ENCODE peak calls at places on chromosomes 2 and 18, in ten cellular contexts. One of them, this sample, is unnamed.

GRCh38 chr18:48314694-48315093 is 94.5 kb downstream of the ZBTB7C start:
- DNase-seq in stimulated activated CD8-positive, alpha-beta memory T cell treated with anti-CD3 and anti-CD28 coated beads, Interleukin-15, amount 100 ng/mL, for 48 hours: no peak
- DNase-seq in NCI-H1417: peak; percentile 94
- DNase-seq in NCI-H1092 treated with DMSO at 0.1 percent for 48 hours: peak; percentile 90
- DNase-seq in Right ventricle myocardium superior: no peak
- DNase-seq in EL: no peak
- DNase-seq in MM.1S: no peak
- DNase-seq in activated T-cell treated with anti-CD3 and anti-CD28 coated beads, Interleukin-2, amount 50 U/mL, for 72 hours: no peak
- DNase-seq in mesothelial cell of epicardium: no peak
- DNase-seq in B cell: no peak
- DNase-seq in this sample: no peak

GRCh38 chr2:75456825-75457224 is 103.9 kb downstream of the EVA1A start:
- DNase-seq in stimulated activated CD8-positive, alpha-beta memory T cell treated with anti-CD3 and anti-CD28 coated beads, Interleukin-15, amount 100 ng/mL, for 48 hours: no peak
- DNase-seq in NCI-H1417: no peak
- DNase-seq in NCI-H1092 treated with DMSO at 0.1 percent for 48 hours: no peak
- DNase-seq in Right ventricle myocardium superior: no peak
- DNase-seq in EL: no peak
- DNase-seq in MM.1S: no peak
- DNase-seq in activated T-cell treated with anti-CD3 and anti-CD28 coated beads, Interleukin-2, amount 50 U/mL, for 72 hours: no peak
- DNase-seq in mesothelial cell of epicardium: no peak
- DNase-seq in B cell: no peak
- DNase-seq in this sample: no peak

GRCh38 chr18:59899298-59900221 is at the start of gene PMAIP1:
- DNase-seq in stimulated activated CD8-positive, alpha-beta memory T cell treated with anti-CD3 and anti-CD28 coated beads, Interleukin-15, amount 100 ng/mL, for 48 hours: peak; percentile 85
- DNase-seq in NCI-H1417: peak; percentile 99
- DNase-seq in NCI-H1092 treated with DMSO at 0.1 percent for 48 hours: peak; percentile 93
- DNase-seq in Right ventricle myocardium superior: peak; percentile 84
- DNase-seq in EL: peak; percentile 95
- DNase-seq in MM.1S: peak; percentile 79
- DNase-seq in activated T-cell treated with anti-CD3 and anti-CD28 coated beads, Interleukin-2, amount 50 U/mL, for 72 hours: peak; percentile 86
- DNase-seq in mesothelial cell of epicardium: peak; percentile 84
- DNase-seq in B cell: peak; percentile 94
- DNase-seq in this sample: peak; percentile 90

GRCh38 chr2:174951746-174952145 is 53.4 kb downstream of the CHN1 start:
- DNase-seq in stimulated activated CD8-positive, alpha-beta memory T cell treated with anti-CD3 and anti-CD28 coated beads, Interleukin-15, amount 100 ng/mL, for 48 hours: no peak
- DNase-seq in NCI-H1417: peak; percentile 49
- DNase-seq in NCI-H1092 treated with DMSO at 0.1 percent for 48 hours: no peak
- DNase-seq in Right ventricle myocardium superior: no peak
- DNase-seq in EL: peak; percentile 75
- DNase-seq in MM.1S: no peak
- DNase-seq in activated T-cell treated with anti-CD3 and anti-CD28 coated beads, Interleukin-2, amount 50 U/mL, for 72 hours: no peak
- DNase-seq in mesothelial cell of epicardium: no peak
- DNase-seq in B cell: no peak
- DNase-seq in this sample: no peak

GRCh38 chr18:76450912-76451421 is 44.1 kb downstream of the ZNF516 start:
- DNase-seq in stimulated activated CD8-positive, alpha-beta memory T cell treated with anti-CD3 and anti-CD28 coated beads, Interleukin-15, amount 100 ng/mL, for 48 hours: no peak
- DNase-seq in NCI-H1417: no peak
- DNase-seq in NCI-H1092 treated with DMSO at 0.1 percent for 48 hours: peak; percentile 62
- DNase-seq in Right ventricle myocardium superior: peak; percentile 76
- DNase-seq in EL: peak; percentile 78
- DNase-seq in MM.1S: no peak
- DNase-seq in activated T-cell treated with anti-CD3 and anti-CD28 coated beads, Interleukin-2, amount 50 U/mL, for 72 hours: peak; percentile 16
- DNase-seq in mesothelial cell of epicardium: peak; percentile 50
- DNase-seq in B cell: peak; percentile 17
- DNase-seq in this sample: no peak

GRCh38 chr2:159561242-159561641 is 55.1 kb downstream of the BAZ2B start:
- DNase-seq in stimulated activated CD8-positive, alpha-beta memory T cell treated with anti-CD3 and anti-CD28 coated beads, Interleukin-15, amount 100 ng/mL, for 48 hours: no peak
- DNase-seq in NCI-H1417: no peak
- DNase-seq in NCI-H1092 treated with DMSO at 0.1 percent for 48 hours: no peak
- DNase-seq in Right ventricle myocardium superior: no peak
- DNase-seq in EL: no peak
- DNase-seq in MM.1S: no peak
- DNase-seq in activated T-cell treated with anti-CD3 and anti-CD28 coated beads, Interleukin-2, amount 50 U/mL, for 72 hours: no peak
- DNase-seq in mesothelial cell of epicardium: no peak
- DNase-seq in B cell: no peak
- DNase-seq in this sample: no peak

GRCh38 chr2:239519081-239519920 is 118.5 kb upstream of the HDAC4 start:
- DNase-seq in stimulated activated CD8-positive, alpha-beta memory T cell treated with anti-CD3 and anti-CD28 coated beads, Interleukin-15, amount 100 ng/mL, for 48 hours: no peak
- DNase-seq in NCI-H1417: peak; percentile 25
- DNase-seq in NCI-H1092 treated with DMSO at 0.1 percent for 48 hours: peak; percentile 18
- DNase-seq in Right ventricle myocardium superior: peak; percentile 68
- DNase-seq in EL: no peak
- DNase-seq in MM.1S: no peak
- DNase-seq in activated T-cell treated with anti-CD3 and anti-CD28 coated beads, Interleukin-2, amount 50 U/mL, for 72 hours: peak; percentile 9
- DNase-seq in mesothelial cell of epicardium: peak; percentile 59
- DNase-seq in B cell: no peak
- DNase-seq in this sample: no peak

GRCh38 chr18:45962461-45962860 is 4.7 kb downstream of the EPG5 start:
- DNase-seq in stimulated activated CD8-positive, alpha-beta memory T cell treated with anti-CD3 and anti-CD28 coated beads, Interleukin-15, amount 100 ng/mL, for 48 hours: no peak
- DNase-seq in NCI-H1417: no peak
- DNase-seq in NCI-H1092 treated with DMSO at 0.1 percent for 48 hours: no peak
- DNase-seq in Right ventricle myocardium superior: no peak
- DNase-seq in EL: peak; percentile 90
- DNase-seq in MM.1S: peak; percentile 49
- DNase-seq in activated T-cell treated with anti-CD3 and anti-CD28 coated beads, Interleukin-2, amount 50 U/mL, for 72 hours: peak; percentile 24
- DNase-seq in mesothelial cell of epicardium: no peak
- DNase-seq in B cell: no peak
- DNase-seq in this sample: no peak

GRCh38 chr2:174775586-174775985 is 11.3 kb upstream of the CHRNA1 start:
- DNase-seq in stimulated activated CD8-positive, alpha-beta memory T cell treated with anti-CD3 and anti-CD28 coated beads, Interleukin-15, amount 100 ng/mL, for 48 hours: no peak
- DNase-seq in NCI-H1417: no peak
- DNase-seq in NCI-H1092 treated with DMSO at 0.1 percent for 48 hours: no peak
- DNase-seq in Right ventricle myocardium superior: no peak
- DNase-seq in EL: no peak
- DNase-seq in MM.1S: no peak
- DNase-seq in activated T-cell treated with anti-CD3 and anti-CD28 coated beads, Interleukin-2, amount 50 U/mL, for 72 hours: no peak
- DNase-seq in mesothelial cell of epicardium: no peak
- DNase-seq in B cell: peak; percentile 23
- DNase-seq in this sample: no peak

GRCh38 chr2:20125164-20125563 is 73.7 kb upstream of the LAPTM4A start:
- DNase-seq in stimulated activated CD8-positive, alpha-beta memory T cell treated with anti-CD3 and anti-CD28 coated beads, Interleukin-15, amount 100 ng/mL, for 48 hours: no peak
- DNase-seq in NCI-H1417: no peak
- DNase-seq in NCI-H1092 treated with DMSO at 0.1 percent for 48 hours: no peak
- DNase-seq in Right ventricle myocardium superior: no peak
- DNase-seq in EL: no peak
- DNase-seq in MM.1S: no peak
- DNase-seq in activated T-cell treated with anti-CD3 and anti-CD28 coated beads, Interleukin-2, amount 50 U/mL, for 72 hours: no peak
- DNase-seq in mesothelial cell of epicardium: no peak
- DNase-seq in B cell: no peak
- DNase-seq in this sample: no peak

GRCh38 chr2:143246815-143247744 is 117.9 kb downstream of the ARHGAP15 start:
- DNase-seq in stimulated activated CD8-positive, alpha-beta memory T cell treated with anti-CD3 and anti-CD28 coated beads, Interleukin-15, amount 100 ng/mL, for 48 hours: no peak
- DNase-seq in NCI-H1417: peak; percentile 24
- DNase-seq in NCI-H1092 treated with DMSO at 0.1 percent for 48 hours: no peak
- DNase-seq in Right ventricle myocardium superior: peak; percentile 37
- DNase-seq in EL: no peak
- DNase-seq in MM.1S: no peak
- DNase-seq in activated T-cell treated with anti-CD3 and anti-CD28 coated beads, Interleukin-2, amount 50 U/mL, for 72 hours: no peak
- DNase-seq in mesothelial cell of epicardium: no peak
- DNase-seq in B cell: no peak
- DNase-seq in this sample: no peak

GRCh38 chr2:17232751-17233150 is 285.5 kb downstream of the RAD51AP2 start:
- DNase-seq in stimulated activated CD8-positive, alpha-beta memory T cell treated with anti-CD3 and anti-CD28 coated beads, Interleukin-15, amount 100 ng/mL, for 48 hours: no peak
- DNase-seq in NCI-H1417: no peak
- DNase-seq in NCI-H1092 treated with DMSO at 0.1 percent for 48 hours: no peak
- DNase-seq in Right ventricle myocardium superior: no peak
- DNase-seq in EL: no peak
- DNase-seq in MM.1S: no peak
- DNase-seq in activated T-cell treated with anti-CD3 and anti-CD28 coated beads, Interleukin-2, amount 50 U/mL, for 72 hours: no peak
- DNase-seq in mesothelial cell of epicardium: no peak
- DNase-seq in B cell: no peak
- DNase-seq in this sample: no peak

GRCh38 chr2:72028996-72029395 is 118.7 kb downstream of the CYP26B1 start:
- DNase-seq in stimulated activated CD8-positive, alpha-beta memory T cell treated with anti-CD3 and anti-CD28 coated beads, Interleukin-15, amount 100 ng/mL, for 48 hours: no peak
- DNase-seq in NCI-H1417: no peak
- DNase-seq in NCI-H1092 treated with DMSO at 0.1 percent for 48 hours: no peak
- DNase-seq in Right ventricle myocardium superior: no peak
- DNase-seq in EL: no peak
- DNase-seq in MM.1S: no peak
- DNase-seq in activated T-cell treated with anti-CD3 and anti-CD28 coated beads, Interleukin-2, amount 50 U/mL, for 72 hours: no peak
- DNase-seq in mesothelial cell of epicardium: peak; percentile 21
- DNase-seq in B cell: no peak
- DNase-seq in this sample: no peak